ENCODE peak calls at places on chromosomes 3 and 15, in six cellular contexts. V, P, A, G, J and S are unnamed samples.

GRCh38 chr3:185688808-185689207 is 102.7 kb downstream of the SENP2 start:
- DNase-seq in V (peak; percentile 98), P (no peak), A (peak; percentile 20), G (no peak), J (no peak), S (no peak)

GRCh38 chr3:148911597-148911996 is 46.5 kb downstream of the CPA3 start:
- DNase-seq in V (no peak), P (no peak), A (no peak), G (no peak), J (peak; percentile 30), S (no peak)

GRCh38 chr15:68637755-68638405 is 59.1 kb downstream of the CORO2B start:
- DNase-seq in V (no peak), P (peak; percentile 36), A (peak; percentile 80), G (no peak), J (no peak), S (no peak)

GRCh38 chr3:22735373-22735772 is 467.8 kb upstream of the UBE2E2 start:
- DNase-seq in V (no peak), P (no peak), A (no peak), G (peak; percentile 35), J (no peak), S (no peak)

GRCh38 chr3:25289663-25290062 is 138.4 kb upstream of the RARB start:
- DNase-seq in V (no peak), P (no peak), A (no peak), G (no peak), J (no peak), S (no peak)

GRCh38 chr15:92612891-92613290 is 42.7 kb downstream of the FAM174B start:
- DNase-seq in V (no peak), P (no peak), A (no peak), G (no peak), J (no peak), S (no peak)

GRCh38 chr15:75338661-75339240 is 2.9 kb downstream of the COMMD4 start:
- DNase-seq in V (no peak), P (no peak), A (no peak), G (no peak), J (no peak), S (no peak)

GRCh38 chr3:33829720-33830119 is 31.3 kb downstream of the PDCD6IP start:
- DNase-seq in V (no peak), P (no peak), A (no peak), G (no peak), J (no peak), S (no peak)

GRCh38 chr3:58487140-58487886 is 4.6 kb upstream of the KCTD6 start:
- DNase-seq in V (peak; percentile 67), P (no peak), A (peak; percentile 38), G (no peak), J (peak; percentile 14), S (no peak)